ENCODE peak calls at places on chromosomes 4 and X, in ten cellular contexts. B is right cardiac atrium; C is RWPE1; S is naive B cell; K is sciatic nerve; L is T-helper 9 cell; J is SW480; A is activated CD4-positive, CD25-positive, alpha-beta regulatory T cell treated with anti-CD3 and anti-CD28 coated beads, Interleukin-2, amount 50 U/mL, for 16 hours; M is stimulated activated CD8-positive, alpha-beta memory T cell treated with anti-CD3 and anti-CD28 coated beads, Interleukin-7, amount 100 ng/mL, for 24 hours; T is SJCRH30. G is an unnamed sample.

GRCh38 chr4:51995647-51996046 is 24.5 kb downstream of the LRRC66 start:
- DNase-seq in B (no peak), C (no peak), S (no peak), K (no peak), L (no peak), J (no peak), A (no peak), M (no peak), T (no peak), G (no peak)

GRCh38 chrX:130081421-130082045 is 28.8 kb downstream of the ELF4 start:
- DNase-seq in B (no peak), C (no peak), S (no peak), K (no peak), L (no peak), J (no peak), A (no peak), M (no peak), T (no peak), G (no peak)

GRCh38 chrX:111086521-111087127 is 9.4 kb upstream of the PAK3 start:
- DNase-seq in B (no peak), C (no peak), S (no peak), K (no peak), L (no peak), J (no peak), A (no peak), M (no peak), T (peak; percentile 56), G (no peak)

GRCh38 chr4:77861500-77861899 is 1.1 kb upstream of the MRPL1 start:
- DNase-seq in B (no peak), C (no peak), S (no peak), K (no peak), L (no peak), J (no peak), A (no peak), M (no peak), T (peak; percentile 26), G (peak; percentile 28)

GRCh38 chr4:74632634-74633033 is 161.7 kb downstream of the BTC start:
- DNase-seq in B (no peak), C (peak; percentile 88), S (no peak), K (no peak), L (no peak), J (peak; percentile 35), A (no peak), M (peak; percentile 1), T (peak; percentile 79), G (no peak)

GRCh38 chr4:84753318-84753972 is 170.5 kb downstream of the CDS1 start:
- DNase-seq in B (peak; percentile 28), C (no peak), S (no peak), K (no peak), L (no peak), J (no peak), A (no peak), M (no peak), T (no peak), G (no peak)

GRCh38 chr4:168051526-168051925 is 40.8 kb upstream of the ANXA10 start:
- DNase-seq in B (no peak), C (no peak), S (no peak), K (no peak), L (no peak), J (no peak), A (no peak), M (no peak), T (no peak), G (no peak)

GRCh38 chrX:16771483-16772398 is 14.5 kb upstream of the TXLNG start:
- DNase-seq in B (no peak), C (peak; percentile 40), S (no peak), K (no peak), L (no peak), J (peak; percentile 89), A (no peak), M (no peak), T (peak; percentile 67), G (peak; percentile 89)

GRCh38 chr4:110245567-110245966 is 47.2 kb upstream of the ELOVL6 start:
- DNase-seq in B (no peak), C (peak; percentile 39), S (no peak), K (no peak), L (no peak), J (no peak), A (no peak), M (no peak), T (no peak), G (no peak)

GRCh38 chrX:139167282-139167681 is 363.3 kb upstream of the F9 start:
- DNase-seq in B (no peak), C (no peak), S (no peak), K (no peak), L (no peak), J (no peak), A (no peak), M (no peak), T (no peak), G (no peak)

G was measured in DMS53.